ENCODE peak calls at places on chromosomes 3 and 15, in six cellular contexts. One of them, this sample, is unnamed. For H3K4me1, the result is how much of the 10 kb centered on the place peaks cover.

GRCh38 chr3:126951561-126951960 is 31.4 kb upstream of the PLXNA1 start:
- DNase-seq in sigmoid colon: peak
- DNase-seq in A549: no peak
- DNase-seq in H1: no peak
- DNase-seq in ovary: no peak
- DNase-seq in K562: no peak
- DNase-seq in this sample: no peak

GRCh38 chr15:74196175-74196574 is 6.4 kb downstream of the STRA6 start:
- DNase-seq in sigmoid colon: no peak
- DNase-seq in A549: peak
- DNase-seq in H1: no peak
- DNase-seq in ovary: peak
- DNase-seq in K562: no peak
- DNase-seq in this sample: no peak

GRCh38 chr3:47865192-47865591 is 62.3 kb downstream of the DHX30 start:
- DNase-seq in sigmoid colon: no peak
- DNase-seq in A549: no peak
- DNase-seq in H1: no peak
- DNase-seq in ovary: no peak
- DNase-seq in K562: no peak
- DNase-seq in this sample: no peak

GRCh38 chr3:115386347-115386746 is 237.0 kb upstream of the GAP43 start:
- DNase-seq in sigmoid colon: no peak
- DNase-seq in A549: no peak
- DNase-seq in H1: no peak
- DNase-seq in ovary: no peak
- DNase-seq in K562: no peak
- DNase-seq in this sample: no peak

GRCh38 chr3:129552287-129553050 is 9.5 kb downstream of the H1-8 start:
- DNase-seq in sigmoid colon: no peak
- DNase-seq in A549: no peak
- DNase-seq in H1: no peak
- DNase-seq in ovary: no peak
- DNase-seq in K562: no peak
- DNase-seq in this sample: no peak

GRCh38 chr15:99249270-99249817 is at the start of gene TTC23:
- DNase-seq in sigmoid colon: no peak
- DNase-seq in A549: peak
- DNase-seq in H1: peak
- DNase-seq in ovary: no peak
- DNase-seq in K562: no peak
- DNase-seq in this sample: peak

GRCh38 chr3:54034971-54035370 is 87.4 kb upstream of the CACNA2D3 start:
- DNase-seq in sigmoid colon: no peak
- DNase-seq in A549: no peak
- DNase-seq in H1: no peak
- DNase-seq in ovary: no peak
- DNase-seq in K562: no peak
- DNase-seq in this sample: no peak

GRCh38 chr15:58864602-58865419 is 68.7 kb downstream of the SLTM start:
- DNase-seq in sigmoid colon: no peak
- DNase-seq in A549: no peak
- DNase-seq in H1: peak
- DNase-seq in ovary: peak
- DNase-seq in K562: no peak
- DNase-seq in this sample: no peak

GRCh38 chr15:68844856-68845550 is 24.3 kb upstream of the ANP32A start:
- DNase-seq in sigmoid colon: no peak
- DNase-seq in A549: no peak
- DNase-seq in H1: no peak
- DNase-seq in ovary: no peak
- DNase-seq in K562: no peak
- DNase-seq in this sample: no peak

GRCh38 chr3:64295594-64295993 is 70.3 kb upstream of the PRICKLE2 start:
- DNase-seq in sigmoid colon: peak
- DNase-seq in A549: no peak
- DNase-seq in H1: no peak
- DNase-seq in ovary: no peak
- DNase-seq in K562: no peak
- DNase-seq in this sample: peak

GRCh38 chr3:162525052-162525451 is 1028.4 kb downstream of the OTOL1 start:
- DNase-seq in sigmoid colon: peak
- DNase-seq in A549: no peak
- DNase-seq in H1: no peak
- DNase-seq in ovary: no peak
- DNase-seq in K562: no peak
- DNase-seq in this sample: peak

GRCh38 chr15:77530576-77530975 is 102.1 kb downstream of the LINGO1 start:
- DNase-seq in sigmoid colon: peak
- DNase-seq in A549: no peak
- DNase-seq in H1: no peak
- DNase-seq in ovary: peak
- DNase-seq in K562: no peak
- DNase-seq in this sample: no peak

GRCh38 chr15:52486003-52486996 is 42.4 kb downstream of the MYO5A start:
- DNase-seq in sigmoid colon: no peak
- DNase-seq in A549: no peak
- DNase-seq in H1: no peak
- DNase-seq in ovary: no peak
- DNase-seq in K562: no peak
- DNase-seq in this sample: no peak

GRCh38 chr15:67472957-67473356 is 48.0 kb upstream of the C15orf61 start:
- DNase-seq in sigmoid colon: no peak
- DNase-seq in A549: no peak
- DNase-seq in H1: no peak
- DNase-seq in ovary: no peak
- DNase-seq in K562: no peak
- DNase-seq in this sample: no peak

GRCh38 chr15:68348601-68349000 is 71.1 kb downstream of the FEM1B start:
- DNase-seq in sigmoid colon: no peak
- DNase-seq in A549: no peak
- DNase-seq in H1: no peak
- DNase-seq in ovary: no peak
- DNase-seq in K562: no peak
- DNase-seq in this sample: no peak

GRCh38 chr3:114660124-114660523 is 366.3 kb downstream of the TIGIT start:
- DNase-seq in sigmoid colon: no peak
- DNase-seq in A549: no peak
- DNase-seq in H1: no peak
- DNase-seq in ovary: peak
- DNase-seq in K562: no peak
- DNase-seq in this sample: no peak

GRCh38 chr3:125480656-125481374 is 39.2 kb downstream of the SNX4 start:
- DNase-seq in sigmoid colon: no peak
- DNase-seq in A549: no peak
- DNase-seq in H1: no peak
- DNase-seq in ovary: no peak
- DNase-seq in K562: no peak
- DNase-seq in this sample: no peak

GRCh38 chr15:57565326-57565725 is 26.4 kb upstream of the MYZAP start:
- DNase-seq in sigmoid colon: no peak
- DNase-seq in A549: no peak
- DNase-seq in H1: peak
- DNase-seq in ovary: no peak
- DNase-seq in K562: no peak
- DNase-seq in this sample: no peak

GRCh38 chr3:101926594-101927105 is 77.3 kb downstream of the NFKBIZ start:
- DNase-seq in sigmoid colon: no peak
- DNase-seq in A549: no peak
- DNase-seq in H1: no peak
- DNase-seq in ovary: no peak
- DNase-seq in K562: no peak
- DNase-seq in this sample: no peak

GRCh38 chr15:32020158-32020557 is 10.2 kb upstream of the CHRNA7 start:
- DNase-seq in sigmoid colon: no peak
- DNase-seq in A549: no peak
- DNase-seq in H1: no peak
- DNase-seq in ovary: no peak
- DNase-seq in K562: no peak
- DNase-seq in this sample: no peak

GRCh38 chr3:94069242-94069813 is 6.5 kb downstream of the NSUN3 start:
- DNase-seq in sigmoid colon: no peak
- DNase-seq in A549: peak
- DNase-seq in H1: no peak
- DNase-seq in ovary: no peak
- DNase-seq in K562: no peak
- DNase-seq in this sample: no peak

GRCh38 chr3:4562595-4562994 is 69.4 kb downstream of the ITPR1 start:
- DNase-seq in sigmoid colon: no peak
- DNase-seq in A549: no peak
- DNase-seq in H1: no peak
- DNase-seq in ovary: no peak
- DNase-seq in K562: no peak
- DNase-seq in this sample: no peak

GRCh38 chr3:60281970-60282369 is 969.3 kb downstream of the FHIT start:
- DNase-seq in sigmoid colon: no peak
- DNase-seq in A549: no peak
- DNase-seq in H1: no peak
- DNase-seq in ovary: no peak
- DNase-seq in K562: no peak
- DNase-seq in this sample: no peak

GRCh38 chr3:171790898-171791694 is 19.2 kb downstream of the PLD1 start:
- DNase-seq in sigmoid colon: no peak
- DNase-seq in A549: no peak
- DNase-seq in H1: no peak
- DNase-seq in ovary: no peak
- DNase-seq in K562: no peak
- DNase-seq in this sample: no peak

GRCh38 chr3:127729556-127730056 is 56.9 kb downstream of the ABTB1 start:
- DNase-seq in sigmoid colon: no peak
- DNase-seq in A549: no peak
- DNase-seq in H1: no peak
- DNase-seq in ovary: no peak
- DNase-seq in K562: no peak
- DNase-seq in this sample: no peak

GRCh38 chr3:42996633-42997075 is 17.5 kb downstream of the GASK1A start:
- DNase-seq in sigmoid colon: no peak
- DNase-seq in A549: no peak
- DNase-seq in H1: no peak
- DNase-seq in ovary: no peak
- DNase-seq in K562: no peak
- DNase-seq in this sample: no peak
- TF ChIP-seq EP300 in sigmoid colon: no peak
- TF ChIP-seq EP300 in A549: no peak
- TF ChIP-seq EP300 in H1: no peak
- TF ChIP-seq EP300 in ovary: no peak
- TF ChIP-seq EP300 in K562: no peak
- TF ChIP-seq EP300 in this sample: no peak

DNA sequence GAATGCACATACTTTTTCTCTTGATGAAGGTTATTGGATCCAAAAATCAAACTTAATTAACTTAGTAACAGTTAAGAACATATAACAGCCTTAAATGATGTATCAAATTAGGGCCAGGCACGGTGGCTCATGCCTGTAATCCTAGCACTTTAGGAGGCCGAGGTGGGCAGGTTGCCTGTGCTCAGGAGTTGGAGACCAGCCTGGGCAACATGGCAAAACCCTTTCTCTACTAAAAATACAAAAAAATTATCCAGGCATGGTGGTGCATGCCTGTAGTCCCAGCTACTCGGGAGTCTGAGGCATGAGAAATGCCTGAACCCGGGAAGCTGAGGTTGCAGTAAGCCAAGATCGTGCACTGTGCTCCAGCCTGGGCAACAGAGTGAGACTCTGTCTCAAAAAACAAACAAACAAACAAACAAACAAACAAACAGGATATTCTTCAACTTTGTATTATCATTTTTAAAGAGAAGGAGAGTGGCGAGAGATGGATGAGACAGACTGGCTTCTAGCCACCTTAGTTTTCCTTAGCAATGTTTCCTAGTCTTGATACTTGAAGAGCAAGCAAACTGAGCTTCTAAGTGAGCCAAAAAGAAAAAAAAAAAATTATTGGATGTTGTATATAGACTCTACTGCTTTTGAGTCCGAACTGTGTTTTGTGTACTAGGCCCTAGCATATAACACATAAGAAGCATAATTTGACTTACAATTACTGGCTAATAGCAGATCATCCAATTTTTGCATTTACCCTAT is 13.8 kb downstream of the SPRED1 start:
- DNase-seq in sigmoid colon: no peak
- DNase-seq in A549: no peak
- DNase-seq in H1: no peak
- DNase-seq in ovary: no peak
- DNase-seq in K562: no peak
- DNase-seq in this sample: no peak
- H3K4me3 ChIP-seq in sigmoid colon: no peak
- H3K4me3 ChIP-seq in A549: no peak
- H3K4me3 ChIP-seq in H1: no peak
- H3K4me3 ChIP-seq in ovary: no peak
- H3K4me3 ChIP-seq in K562: no peak
- H3K4me3 ChIP-seq in this sample: no peak

DNA sequence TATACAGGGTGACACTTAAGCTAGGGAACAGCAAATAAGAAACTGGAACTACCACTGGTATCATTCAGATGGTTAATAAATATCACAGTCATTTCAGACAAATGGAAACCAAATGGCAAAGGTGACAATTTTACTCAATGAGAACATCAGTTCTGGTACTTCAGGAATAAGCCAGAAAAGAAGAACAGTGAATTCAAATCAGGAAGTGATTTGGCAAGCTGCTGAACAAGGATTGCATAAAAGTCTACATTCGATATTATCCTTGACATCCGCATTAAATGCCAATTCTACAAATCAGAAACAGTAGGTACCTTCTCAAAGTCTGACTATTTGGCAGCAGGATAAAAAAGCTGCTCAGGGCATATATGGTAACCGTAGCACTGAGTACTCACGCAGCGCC is 23.5 kb upstream of the STIMATE start:
- DNase-seq in sigmoid colon: no peak
- DNase-seq in A549: no peak
- DNase-seq in H1: no peak
- DNase-seq in ovary: no peak
- DNase-seq in K562: no peak
- DNase-seq in this sample: no peak
- H3K4me1 ChIP-seq in sigmoid colon: under half
- H3K4me1 ChIP-seq in A549: under half
- H3K4me1 ChIP-seq in H1: under half
- H3K4me1 ChIP-seq in ovary: under half
- H3K4me1 ChIP-seq in K562: under half
- H3K4me1 ChIP-seq in this sample: under half

GRCh38 chr3:110344897-110345767 is 726.5 kb upstream of the NECTIN3 start:
- DNase-seq in sigmoid colon: no peak
- DNase-seq in A549: peak
- DNase-seq in H1: no peak
- DNase-seq in ovary: no peak
- DNase-seq in K562: no peak
- DNase-seq in this sample: no peak
- TF ChIP-seq EP300 in sigmoid colon: no peak
- TF ChIP-seq EP300 in A549: peak
- TF ChIP-seq EP300 in H1: no peak
- TF ChIP-seq EP300 in ovary: no peak
- TF ChIP-seq EP300 in K562: no peak
- TF ChIP-seq EP300 in this sample: no peak

This sample was measured in tibial nerve.